ENCODE peak calls at places on chromosomes 3 and 15, in eight cellular contexts. One of them, this sample, is unnamed. For H3K36me3, the result is how much of the 10 kb centered on the place peaks cover.

GRCh38 chr3:138588445-138588844 is 5.6 kb downstream of the CEP70 start:
- DNase-seq in endodermal cell: no peak
- DNase-seq in tibial artery: no peak
- DNase-seq in neural progenitor cell: no peak
- DNase-seq in IMR-90: no peak
- DNase-seq in spleen: no peak
- DNase-seq in mucosa of descending colon: no peak
- DNase-seq in cardiac muscle cell: no peak
- DNase-seq in this sample: no peak

GRCh38 chr3:28053759-28054158 is 187.7 kb upstream of the CMC1 start:
- DNase-seq in endodermal cell: no peak
- DNase-seq in tibial artery: no peak
- DNase-seq in neural progenitor cell: no peak
- DNase-seq in IMR-90: peak
- DNase-seq in spleen: no peak
- DNase-seq in mucosa of descending colon: no peak
- DNase-seq in cardiac muscle cell: no peak
- DNase-seq in this sample: no peak

GRCh38 chr3:4852780-4853748 is 126.2 kb upstream of the BHLHE40 start:
- DNase-seq in endodermal cell: no peak
- DNase-seq in tibial artery: no peak
- DNase-seq in neural progenitor cell: no peak
- DNase-seq in IMR-90: no peak
- DNase-seq in spleen: no peak
- DNase-seq in mucosa of descending colon: no peak
- DNase-seq in cardiac muscle cell: no peak
- DNase-seq in this sample: no peak

GRCh38 chr15:87033056-87033455 is 953.4 kb downstream of the AGBL1 start:
- DNase-seq in endodermal cell: no peak
- DNase-seq in tibial artery: no peak
- DNase-seq in neural progenitor cell: peak
- DNase-seq in IMR-90: no peak
- DNase-seq in spleen: no peak
- DNase-seq in mucosa of descending colon: no peak
- DNase-seq in cardiac muscle cell: peak
- DNase-seq in this sample: no peak

GRCh38 chr15:82530006-82530405 is 10.3 kb downstream of the RPS17 start:
- DNase-seq in endodermal cell: no peak
- DNase-seq in tibial artery: no peak
- DNase-seq in neural progenitor cell: no peak
- DNase-seq in IMR-90: no peak
- DNase-seq in spleen: no peak
- DNase-seq in mucosa of descending colon: no peak
- DNase-seq in cardiac muscle cell: no peak
- DNase-seq in this sample: peak

GRCh38 chr3:10770547-10770946 is 45.5 kb upstream of the SLC6A11 start:
- DNase-seq in endodermal cell: peak
- DNase-seq in tibial artery: no peak
- DNase-seq in neural progenitor cell: no peak
- DNase-seq in IMR-90: no peak
- DNase-seq in spleen: peak
- DNase-seq in mucosa of descending colon: no peak
- DNase-seq in cardiac muscle cell: no peak
- DNase-seq in this sample: no peak

GRCh38 chr15:73240864-73241499 is 127.8 kb downstream of the HCN4 start:
- DNase-seq in endodermal cell: peak
- DNase-seq in tibial artery: peak
- DNase-seq in neural progenitor cell: peak
- DNase-seq in IMR-90: peak
- DNase-seq in spleen: no peak
- DNase-seq in mucosa of descending colon: no peak
- DNase-seq in cardiac muscle cell: peak
- DNase-seq in this sample: peak

GRCh38 chr3:134839422-134839821 is 44.4 kb downstream of the EPHB1 start:
- DNase-seq in endodermal cell: no peak
- DNase-seq in tibial artery: no peak
- DNase-seq in neural progenitor cell: no peak
- DNase-seq in IMR-90: no peak
- DNase-seq in spleen: no peak
- DNase-seq in mucosa of descending colon: no peak
- DNase-seq in cardiac muscle cell: no peak
- DNase-seq in this sample: no peak

GRCh38 chr3:4978259-4978965 is 825 bp upstream of the BHLHE40 start:
- DNase-seq in endodermal cell: no peak
- DNase-seq in tibial artery: peak
- DNase-seq in neural progenitor cell: peak
- DNase-seq in IMR-90: peak
- DNase-seq in spleen: peak
- DNase-seq in mucosa of descending colon: peak
- DNase-seq in cardiac muscle cell: peak
- DNase-seq in this sample: peak

GRCh38 chr3:157981819-157982218 is 124.4 kb downstream of the SHOX2 start:
- DNase-seq in endodermal cell: no peak
- DNase-seq in tibial artery: no peak
- DNase-seq in neural progenitor cell: no peak
- DNase-seq in IMR-90: no peak
- DNase-seq in spleen: no peak
- DNase-seq in mucosa of descending colon: no peak
- DNase-seq in cardiac muscle cell: no peak
- DNase-seq in this sample: no peak

GRCh38 chr3:38165722-38166387 is 518 bp downstream of the OXSR1 start:
- DNase-seq in endodermal cell: peak
- DNase-seq in tibial artery: peak
- DNase-seq in neural progenitor cell: no peak
- DNase-seq in IMR-90: peak
- DNase-seq in spleen: no peak
- DNase-seq in mucosa of descending colon: peak
- DNase-seq in cardiac muscle cell: no peak
- DNase-seq in this sample: peak

GRCh38 chr15:96340611-96341464 is 10.3 kb downstream of the NR2F2 start:
- DNase-seq in endodermal cell: peak
- DNase-seq in tibial artery: peak
- DNase-seq in neural progenitor cell: peak
- DNase-seq in IMR-90: peak
- DNase-seq in spleen: no peak
- DNase-seq in mucosa of descending colon: no peak
- DNase-seq in cardiac muscle cell: peak
- DNase-seq in this sample: peak

GRCh38 chr3:194637066-194637465 is 3.8 kb upstream of the TMEM44 start:
- DNase-seq in endodermal cell: peak
- DNase-seq in tibial artery: no peak
- DNase-seq in neural progenitor cell: no peak
- DNase-seq in IMR-90: no peak
- DNase-seq in spleen: no peak
- DNase-seq in mucosa of descending colon: no peak
- DNase-seq in cardiac muscle cell: no peak
- DNase-seq in this sample: peak

GRCh38 chr3:171565671-171566070 is 105.5 kb upstream of the TNIK start:
- DNase-seq in endodermal cell: no peak
- DNase-seq in tibial artery: no peak
- DNase-seq in neural progenitor cell: no peak
- DNase-seq in IMR-90: peak
- DNase-seq in spleen: no peak
- DNase-seq in mucosa of descending colon: no peak
- DNase-seq in cardiac muscle cell: no peak
- DNase-seq in this sample: no peak

GRCh38 chr15:99170476-99171065 is 65.7 kb downstream of the SYNM start:
- DNase-seq in endodermal cell: no peak
- DNase-seq in tibial artery: no peak
- DNase-seq in neural progenitor cell: no peak
- DNase-seq in IMR-90: no peak
- DNase-seq in spleen: no peak
- DNase-seq in mucosa of descending colon: no peak
- DNase-seq in cardiac muscle cell: no peak
- DNase-seq in this sample: no peak

GRCh38 chr3:34155108-34155507 is 356.7 kb downstream of the PDCD6IP start:
- DNase-seq in endodermal cell: no peak
- DNase-seq in tibial artery: no peak
- DNase-seq in neural progenitor cell: no peak
- DNase-seq in IMR-90: no peak
- DNase-seq in spleen: no peak
- DNase-seq in mucosa of descending colon: no peak
- DNase-seq in cardiac muscle cell: no peak
- DNase-seq in this sample: no peak

GRCh38 chr3:138256022-138256421 is 68.9 kb downstream of the ARMC8 start:
- DNase-seq in endodermal cell: no peak
- DNase-seq in tibial artery: no peak
- DNase-seq in neural progenitor cell: no peak
- DNase-seq in IMR-90: no peak
- DNase-seq in spleen: no peak
- DNase-seq in mucosa of descending colon: no peak
- DNase-seq in cardiac muscle cell: no peak
- DNase-seq in this sample: no peak

GRCh38 chr3:58202917-58203360 is 7.8 kb downstream of the DNASE1L3 start:
- DNase-seq in endodermal cell: no peak
- DNase-seq in tibial artery: no peak
- DNase-seq in neural progenitor cell: no peak
- DNase-seq in IMR-90: no peak
- DNase-seq in spleen: no peak
- DNase-seq in mucosa of descending colon: no peak
- DNase-seq in cardiac muscle cell: no peak
- DNase-seq in this sample: no peak

GRCh38 chr15:64807051-64807749 is 18.2 kb downstream of the PIF1 start:
- DNase-seq in endodermal cell: peak
- DNase-seq in tibial artery: no peak
- DNase-seq in neural progenitor cell: peak
- DNase-seq in IMR-90: no peak
- DNase-seq in spleen: peak
- DNase-seq in mucosa of descending colon: no peak
- DNase-seq in cardiac muscle cell: peak
- DNase-seq in this sample: peak

GRCh38 chr3:116473602-116474001 is 28.3 kb upstream of the LSAMP start:
- DNase-seq in endodermal cell: no peak
- DNase-seq in tibial artery: no peak
- DNase-seq in neural progenitor cell: no peak
- DNase-seq in IMR-90: peak
- DNase-seq in spleen: no peak
- DNase-seq in mucosa of descending colon: no peak
- DNase-seq in cardiac muscle cell: no peak
- DNase-seq in this sample: no peak

GRCh38 chr3:36373084-36373483 is 7.2 kb upstream of the STAC start:
- DNase-seq in endodermal cell: no peak
- DNase-seq in tibial artery: no peak
- DNase-seq in neural progenitor cell: no peak
- DNase-seq in IMR-90: peak
- DNase-seq in spleen: no peak
- DNase-seq in mucosa of descending colon: no peak
- DNase-seq in cardiac muscle cell: no peak
- DNase-seq in this sample: no peak

GRCh38 chr15:29968099-29968892 is 114.5 kb upstream of the GOLGA8J start:
- DNase-seq in endodermal cell: peak
- DNase-seq in tibial artery: no peak
- DNase-seq in neural progenitor cell: peak
- DNase-seq in IMR-90: no peak
- DNase-seq in spleen: no peak
- DNase-seq in mucosa of descending colon: no peak
- DNase-seq in cardiac muscle cell: peak
- DNase-seq in this sample: peak

GRCh38 chr3:108022316-108023150 is 68.3 kb downstream of the CD47 start:
- DNase-seq in endodermal cell: no peak
- DNase-seq in tibial artery: no peak
- DNase-seq in neural progenitor cell: no peak
- DNase-seq in IMR-90: no peak
- DNase-seq in spleen: no peak
- DNase-seq in mucosa of descending colon: no peak
- DNase-seq in cardiac muscle cell: peak
- DNase-seq in this sample: no peak

GRCh38 chr15:79091204-79091867 is 756 bp upstream of the RASGRF1 start:
- DNase-seq in endodermal cell: peak
- DNase-seq in tibial artery: no peak
- DNase-seq in neural progenitor cell: peak
- DNase-seq in IMR-90: peak
- DNase-seq in spleen: no peak
- DNase-seq in mucosa of descending colon: no peak
- DNase-seq in cardiac muscle cell: peak
- DNase-seq in this sample: peak

GRCh38 chr15:79088426-79089205 is 2.0 kb downstream of the RASGRF1 start:
- DNase-seq in endodermal cell: peak
- DNase-seq in tibial artery: no peak
- DNase-seq in neural progenitor cell: no peak
- DNase-seq in IMR-90: no peak
- DNase-seq in spleen: no peak
- DNase-seq in mucosa of descending colon: no peak
- DNase-seq in cardiac muscle cell: no peak
- DNase-seq in this sample: peak

GRCh38 chr15:79089331-79089889 is 1.2 kb downstream of the RASGRF1 start:
- DNase-seq in endodermal cell: peak
- DNase-seq in tibial artery: no peak
- DNase-seq in neural progenitor cell: peak
- DNase-seq in IMR-90: no peak
- DNase-seq in spleen: no peak
- DNase-seq in mucosa of descending colon: no peak
- DNase-seq in cardiac muscle cell: peak
- DNase-seq in this sample: peak

GRCh38 chr15:79090487-79091203 is at the start of gene RASGRF1:
- DNase-seq in endodermal cell: peak
- DNase-seq in tibial artery: no peak
- DNase-seq in neural progenitor cell: peak
- DNase-seq in IMR-90: no peak
- DNase-seq in spleen: no peak
- DNase-seq in mucosa of descending colon: no peak
- DNase-seq in cardiac muscle cell: peak
- DNase-seq in this sample: peak

GRCh38 chr15:79089890-79090486 is 592 bp downstream of the RASGRF1 start:
- DNase-seq in endodermal cell: peak
- DNase-seq in tibial artery: no peak
- DNase-seq in neural progenitor cell: peak
- DNase-seq in IMR-90: no peak
- DNase-seq in spleen: no peak
- DNase-seq in mucosa of descending colon: no peak
- DNase-seq in cardiac muscle cell: no peak
- DNase-seq in this sample: peak
- H3K4me3 ChIP-seq in endodermal cell: peak
- H3K4me3 ChIP-seq in tibial artery: peak
- H3K4me3 ChIP-seq in neural progenitor cell: peak
- H3K4me3 ChIP-seq in IMR-90: no peak
- H3K4me3 ChIP-seq in spleen: peak
- H3K4me3 ChIP-seq in mucosa of descending colon: no peak
- H3K4me3 ChIP-seq in cardiac muscle cell: peak
- H3K4me3 ChIP-seq in this sample: peak

GRCh38 chr15:42558739-42559138 is 10.1 kb downstream of the HAUS2 start:
- DNase-seq in endodermal cell: no peak
- DNase-seq in tibial artery: no peak
- DNase-seq in neural progenitor cell: no peak
- DNase-seq in IMR-90: no peak
- DNase-seq in spleen: no peak
- DNase-seq in mucosa of descending colon: no peak
- DNase-seq in cardiac muscle cell: no peak
- DNase-seq in this sample: no peak
- H3K36me3 ChIP-seq in endodermal cell: half or more
- H3K36me3 ChIP-seq in tibial artery: under half
- H3K36me3 ChIP-seq in neural progenitor cell: under half
- H3K36me3 ChIP-seq in IMR-90: under half
- H3K36me3 ChIP-seq in spleen: under half
- H3K36me3 ChIP-seq in mucosa of descending colon: under half
- H3K36me3 ChIP-seq in cardiac muscle cell: under half
- H3K36me3 ChIP-seq in this sample: under half

GRCh38 chr3:13462125-13462629 is 17.9 kb upstream of the HDAC11 start:
- DNase-seq in endodermal cell: no peak
- DNase-seq in tibial artery: no peak
- DNase-seq in neural progenitor cell: no peak
- DNase-seq in IMR-90: no peak
- DNase-seq in spleen: no peak
- DNase-seq in mucosa of descending colon: no peak
- DNase-seq in cardiac muscle cell: no peak
- DNase-seq in this sample: no peak
- H3K4me3 ChIP-seq in endodermal cell: no peak
- H3K4me3 ChIP-seq in tibial artery: no peak
- H3K4me3 ChIP-seq in neural progenitor cell: no peak
- H3K4me3 ChIP-seq in IMR-90: no peak
- H3K4me3 ChIP-seq in spleen: no peak
- H3K4me3 ChIP-seq in mucosa of descending colon: no peak
- H3K4me3 ChIP-seq in cardiac muscle cell: no peak
- H3K4me3 ChIP-seq in this sample: no peak

GRCh38 chr3:128218858-128219257 is 65.6 kb downstream of the EEFSEC start:
- DNase-seq in endodermal cell: no peak
- DNase-seq in tibial artery: no peak
- DNase-seq in neural progenitor cell: no peak
- DNase-seq in IMR-90: no peak
- DNase-seq in spleen: no peak
- DNase-seq in mucosa of descending colon: no peak
- DNase-seq in cardiac muscle cell: no peak
- DNase-seq in this sample: no peak
- H3K36me3 ChIP-seq in endodermal cell: under half
- H3K36me3 ChIP-seq in tibial artery: under half
- H3K36me3 ChIP-seq in neural progenitor cell: under half
- H3K36me3 ChIP-seq in IMR-90: under half
- H3K36me3 ChIP-seq in spleen: under half
- H3K36me3 ChIP-seq in mucosa of descending colon: under half
- H3K36me3 ChIP-seq in cardiac muscle cell: under half
- H3K36me3 ChIP-seq in this sample: under half